ENCODE peak calls at places on chromosome 16, in six cellular contexts. T is pulmonary artery endothelial cell; J is neural progenitor cell; R is SW 1271; L is activated T-helper 1 cell treated with Interleukin-2 at 50 U/mL for 16 hours; U is activated CD4-positive, alpha-beta T cell treated with anti-CD3 and anti-CD28 coated beads for 24 hours. I is an unnamed sample.

GRCh38 chr16:50151322-50151721 is 1.8 kb upstream of the TENT4B start:
- DNase-seq in T (no peak), J (no peak), U (no peak), R (no peak), L (no peak), I (no peak)

GRCh38 chr16:65196696-65197095 is 74.8 kb upstream of the CDH11 start:
- DNase-seq in T (no peak), J (no peak), R (no peak), U (no peak), L (no peak), I (no peak)

GRCh38 chr16:12095275-12096161 is 119.0 kb downstream of the SNX29 start:
- DNase-seq in U (peak), J (peak), R (peak), T (no peak), L (peak), I (no peak)

GRCh38 chr16:47731252-47731651 is 270.1 kb downstream of the PHKB start:
- DNase-seq in T (no peak), J (no peak), R (no peak), L (no peak), U (no peak), I (no peak)

GRCh38 chr16:4612977-4613635 is 1.6 kb downstream of the UBALD1 start:
- DNase-seq in U (no peak), R (no peak), L (no peak), T (no peak), J (no peak), I (no peak)

GRCh38 chr16:70737377-70738082 is 51.7 kb upstream of the MTSS2 start:
- DNase-seq in L (peak), J (no peak), U (peak), R (no peak), T (no peak), I (no peak)

GRCh38 chr16:2919511-2920255 is 8.0 kb downstream of the FLYWCH1 start:
- DNase-seq in U (peak), T (no peak), J (peak), L (peak), R (peak), I (no peak)

GRCh38 chr16:69419956-69420355 is 4.5 kb upstream of the CYB5B start:
- DNase-seq in R (no peak), L (no peak), J (no peak), T (no peak), U (no peak), I (no peak)

GRCh38 chr16:10927497-10928112 is 14.7 kb downstream of the DEXI start:
- DNase-seq in T (no peak), J (no peak), L (no peak), U (no peak), R (no peak), I (no peak)

GRCh38 chr16:1258906-1259759 is 3.3 kb downstream of the TPSD1 start:
- DNase-seq in U (no peak), T (no peak), R (no peak), L (no peak), J (no peak), I (no peak)

I was measured in glomerular endothelial cell.